ENCODE peak calls at places on chromosomes 3 and 15, in four cellular contexts. One of them, this sample, is unnamed.

GRCh38 chr3:7285502-7285901 is 424.6 kb downstream of the GRM7 start:
- DNase-seq in GM04504: no peak
- DNase-seq in fibroblast of pulmonary artery: peak
- DNase-seq in progenitor cell of endocrine pancreas: no peak
- DNase-seq in this sample: no peak

GRCh38 chr15:100968043-100968966 is 49.1 kb downstream of the LRRK1 start:
- DNase-seq in GM04504: no peak
- DNase-seq in fibroblast of pulmonary artery: peak
- DNase-seq in progenitor cell of endocrine pancreas: no peak
- DNase-seq in this sample: peak

GRCh38 chr15:39774688-39775267 is 7.9 kb downstream of the FSIP1 start:
- DNase-seq in GM04504: no peak
- DNase-seq in fibroblast of pulmonary artery: no peak
- DNase-seq in progenitor cell of endocrine pancreas: no peak
- DNase-seq in this sample: no peak

GRCh38 chr15:63482874-63483323 is 21.5 kb upstream of the USP3 start:
- DNase-seq in GM04504: no peak
- DNase-seq in fibroblast of pulmonary artery: no peak
- DNase-seq in progenitor cell of endocrine pancreas: no peak
- DNase-seq in this sample: no peak

GRCh38 chr3:195150194-195151118 is 120.5 kb downstream of the XXYLT1 start:
- DNase-seq in GM04504: no peak
- DNase-seq in fibroblast of pulmonary artery: peak
- DNase-seq in progenitor cell of endocrine pancreas: no peak
- DNase-seq in this sample: peak

GRCh38 chr3:179292440-179292839 is 30.4 kb upstream of the ZNF639 start:
- DNase-seq in GM04504: no peak
- DNase-seq in fibroblast of pulmonary artery: peak
- DNase-seq in progenitor cell of endocrine pancreas: no peak
- DNase-seq in this sample: no peak

GRCh38 chr3:106006001-106006400 is 137.2 kb upstream of the CBLB start:
- DNase-seq in GM04504: peak
- DNase-seq in fibroblast of pulmonary artery: peak
- DNase-seq in progenitor cell of endocrine pancreas: no peak
- DNase-seq in this sample: peak

GRCh38 chr3:126656376-126657134 is 1.6 kb upstream of the TXNRD3 start:
- DNase-seq in GM04504: no peak
- DNase-seq in fibroblast of pulmonary artery: no peak
- DNase-seq in progenitor cell of endocrine pancreas: no peak
- DNase-seq in this sample: no peak

GRCh38 chr15:69391046-69391757 is 22.9 kb upstream of the KIF23 start:
- DNase-seq in GM04504: no peak
- DNase-seq in fibroblast of pulmonary artery: no peak
- DNase-seq in progenitor cell of endocrine pancreas: no peak
- DNase-seq in this sample: no peak

GRCh38 chr3:128322030-128323022 is 144.4 kb downstream of the DNAJB8 start:
- DNase-seq in GM04504: peak
- DNase-seq in fibroblast of pulmonary artery: peak
- DNase-seq in progenitor cell of endocrine pancreas: peak
- DNase-seq in this sample: peak

GRCh38 chr3:10351013-10351735 is 30.3 kb upstream of the SEC13 start:
- DNase-seq in GM04504: no peak
- DNase-seq in fibroblast of pulmonary artery: no peak
- DNase-seq in progenitor cell of endocrine pancreas: no peak
- DNase-seq in this sample: no peak

This sample was measured in fibroblast of the aortic adventitia.